ENCODE peak calls at places on chromosomes 5 and 9, in ten cellular contexts. A, H, Y, U, G, I, K, V, D and E are unnamed samples.

GRCh38 chr5:43854697-43855292 is 251.8 kb downstream of the NNT start:
- DNase-seq in K (no peak), U (no peak), D (no peak), I (no peak), H (peak), Y (no peak), A (no peak), G (no peak), V (no peak), E (no peak)

GRCh38 chr5:34584165-34584564 is 72.0 kb upstream of the RAI14 start:
- DNase-seq in V (no peak), Y (no peak), D (peak), I (no peak), G (no peak), A (no peak), H (no peak), K (no peak), U (no peak), E (no peak)

GRCh38 chr9:77793909-77794308 is 145.8 kb upstream of the GNA14 start:
- DNase-seq in H (peak), A (no peak), Y (no peak), K (no peak), I (no peak), U (no peak), D (peak), G (peak), V (no peak), E (no peak)

GRCh38 chr5:132662925-132663770 is 5.2 kb downstream of the IL13 start:
- DNase-seq in V (no peak), A (no peak), H (peak), K (no peak), I (peak), G (no peak), D (no peak), U (no peak), Y (peak), E (no peak)

GRCh38 chr9:90300901-90301688 is 341.5 kb downstream of the DIRAS2 start:
- DNase-seq in A (peak), Y (no peak), D (peak), K (peak), V (peak), I (no peak), G (peak), U (no peak), H (peak), E (peak)

GRCh38 chr9:84137968-84138367 is 157.4 kb downstream of the RMI1 start:
- DNase-seq in K (no peak), H (peak), V (no peak), G (no peak), D (no peak), Y (peak), A (no peak), U (no peak), I (no peak), E (no peak)

GRCh38 chr9:113488490-113488889 is 25.0 kb downstream of the RGS3 start:
- DNase-seq in H (no peak), V (no peak), U (no peak), Y (no peak), A (no peak), I (no peak), G (no peak), D (no peak), K (no peak), E (peak)

GRCh38 chr5:121691478-121691877 is 160.2 kb upstream of the FTMT start:
- DNase-seq in K (no peak), A (no peak), I (no peak), H (peak), D (no peak), U (no peak), G (no peak), V (no peak), Y (no peak), E (no peak)

GRCh38 chr5:124839371-124839998 is 93.0 kb upstream of the ZNF608 start:
- DNase-seq in H (peak), D (no peak), V (no peak), A (no peak), I (no peak), Y (no peak), K (no peak), U (no peak), G (no peak), E (no peak)

GRCh38 chr9:108416321-108416720 is 439.5 kb downstream of the ACTL7B start:
- DNase-seq in V (no peak), G (peak), H (peak), K (no peak), Y (no peak), D (peak), A (no peak), I (no peak), U (no peak), E (no peak)

GRCh38 chr5:43573058-43573457 is 16.2 kb upstream of the PAIP1 start:
- DNase-seq in U (no peak), Y (no peak), G (peak), I (no peak), K (no peak), A (peak), D (no peak), V (no peak), H (peak), E (no peak)

GRCh38 chr5:174189638-174190037 is 144.1 kb downstream of the NSG2 start:
- DNase-seq in V (no peak), G (no peak), Y (no peak), D (no peak), A (no peak), U (no peak), K (no peak), H (no peak), I (no peak), E (no peak)

GRCh38 chr9:137058651-137059234 is 4.9 kb upstream of the ENTPD2 start:
- DNase-seq in D (no peak), V (no peak), U (no peak), A (no peak), G (no peak), H (no peak), K (no peak), I (no peak), Y (no peak), E (no peak)

GRCh38 chr5:170168797-170169196 is 63.1 kb downstream of the FOXI1 start:
- DNase-seq in K (no peak), D (no peak), A (no peak), H (no peak), U (no peak), G (no peak), Y (no peak), I (no peak), V (no peak), E (no peak)

GRCh38 chr5:7642029-7642428 is 208.9 kb downstream of the CFAP90 start:
- DNase-seq in D (no peak), I (no peak), H (no peak), U (no peak), K (no peak), Y (no peak), G (no peak), A (no peak), V (no peak), E (no peak)

GRCh38 chr9:125638239-125638638 is 68.8 kb downstream of the MAPKAP1 start:
- DNase-seq in V (no peak), G (no peak), H (no peak), A (no peak), Y (no peak), D (no peak), U (no peak), I (no peak), K (no peak), E (no peak)

GRCh38 chr5:163888366-163888765 is 382.9 kb downstream of the MAT2B start:
- DNase-seq in K (no peak), V (no peak), H (peak), A (no peak), D (no peak), Y (no peak), G (no peak), I (no peak), U (no peak), E (no peak)

GRCh38 chr9:94161673-94162072 is 77.4 kb downstream of the PTPDC1 start:
- DNase-seq in A (no peak), G (no peak), D (no peak), H (no peak), U (no peak), V (no peak), K (no peak), Y (no peak), I (no peak), E (no peak)

GRCh38 chr5:54007822-54008777 is 302.3 kb downstream of the ARL15 start:
- DNase-seq in I (no peak), V (no peak), H (peak), A (no peak), G (no peak), Y (no peak), D (no peak), U (no peak), K (no peak), E (no peak)

GRCh38 chr9:37262410-37262809 is 142.0 kb downstream of the ZCCHC7 start:
- DNase-seq in D (peak), Y (no peak), U (no peak), V (no peak), G (peak), I (no peak), H (peak), A (no peak), K (peak), E (no peak)

GRCh38 chr5:159781626-159782157 is 134.6 kb upstream of the ADRA1B start:
- DNase-seq in V (no peak), Y (no peak), G (peak), D (peak), A (no peak), H (no peak), K (no peak), U (no peak), I (no peak), E (no peak)

GRCh38 chr9:130824079-130824478 is 11.0 kb upstream of the ABL1 start:
- DNase-seq in V (no peak), H (no peak), I (no peak), K (no peak), U (no peak), D (no peak), G (no peak), Y (no peak), A (no peak), E (no peak)

GRCh38 chr5:174533771-174534221 is 190.6 kb upstream of the MSX2 start:
- DNase-seq in G (peak), K (peak), H (peak), U (no peak), Y (no peak), V (no peak), I (no peak), D (peak), A (peak), E (no peak)

GRCh38 chr5:31270396-31270795 is 76.9 kb downstream of the CDH6 start:
- DNase-seq in V (no peak), K (no peak), D (peak), H (peak), I (no peak), A (no peak), U (no peak), Y (no peak), G (no peak), E (no peak)

GRCh38 chr9:113614843-113615648 is 151.5 kb downstream of the RGS3 start:
- DNase-seq in D (no peak), V (peak), G (no peak), I (no peak), K (no peak), A (peak), H (peak), U (no peak), Y (no peak), E (peak)

GRCh38 chr5:68848086-68848485 is 245.7 kb upstream of the SLC30A5 start:
- DNase-seq in K (no peak), A (no peak), U (no peak), I (no peak), Y (no peak), H (no peak), V (no peak), G (peak), D (peak), E (no peak)

GRCh38 chr5:178434016-178434761 is 156.0 kb downstream of the COL23A1 start:
- DNase-seq in D (no peak), K (no peak), H (no peak), I (no peak), V (no peak), U (no peak), G (no peak), A (no peak), Y (no peak), E (no peak)

GRCh38 chr5:135446615-135447014 is 533 bp downstream of the DCANP1 start:
- DNase-seq in I (no peak), G (no peak), K (no peak), U (no peak), Y (no peak), H (no peak), A (no peak), V (no peak), D (no peak), E (no peak)

GRCh38 chr5:68033029-68033428 is 182.5 kb upstream of the PIK3R1 start:
- DNase-seq in U (no peak), V (no peak), G (no peak), D (no peak), H (no peak), I (no peak), K (no peak), Y (no peak), A (no peak), E (no peak)

GRCh38 chr9:14190240-14190639 is 123.7 kb downstream of the NFIB start:
- DNase-seq in Y (no peak), U (no peak), A (no peak), G (no peak), K (no peak), D (no peak), I (no peak), H (no peak), V (no peak), E (no peak)

GRCh38 chr9:95018099-95018927 is 291.8 kb downstream of the AOPEP start:
- DNase-seq in G (peak), H (peak), V (peak), U (no peak), K (peak), D (peak), A (peak), Y (no peak), I (no peak), E (peak)

GRCh38 chr5:117379521-117379920 is 804.9 kb upstream of the SEMA6A start:
- DNase-seq in D (no peak), H (no peak), K (no peak), I (no peak), U (no peak), G (no peak), A (no peak), Y (no peak), V (no peak), E (no peak)

GRCh38 chr5:116271432-116271831 is 186.6 kb downstream of the COMMD10 start:
- DNase-seq in V (no peak), G (peak), U (no peak), Y (no peak), A (peak), H (peak), I (no peak), D (peak), K (no peak), E (no peak)